ENCODE peak calls at places on chromosomes 16 and 17, in four cellular contexts. H, R, T and M are unnamed samples.

GRCh38 chr17:10799407-10799806 is 4.5 kb downstream of the TMEM238L start:
- DNase-seq in H (no peak), R (no peak), T (no peak), M (no peak)

GRCh38 chr16:85927938-85928337 is 29.0 kb downstream of the IRF8 start:
- DNase-seq in H (no peak), R (no peak), T (no peak), M (no peak)

GRCh38 chr17:63276821-63277220 is 169.3 kb downstream of the CYB561 start:
- DNase-seq in H (no peak), R (no peak), T (no peak), M (no peak)

GRCh38 chr16:2954647-2955381 is 9.3 kb upstream of the KREMEN2 start:
- DNase-seq in H (no peak), R (no peak), T (no peak), M (no peak)

GRCh38 chr17:68719431-68719830 is 118.3 kb upstream of the FAM20A start:
- DNase-seq in H (no peak), R (no peak), T (no peak), M (no peak)

GRCh38 chr17:70084476-70084875 is 9.5 kb downstream of the KCNJ16 start:
- DNase-seq in H (no peak), R (no peak), T (peak; percentile 43), M (no peak)

GRCh38 chr16:66703359-66704215 is 7.0 kb upstream of the CMTM4 start:
- DNase-seq in H (no peak), R (no peak), T (no peak), M (no peak)

GRCh38 chr16:67391424-67392300 is 1.6 kb downstream of the TPPP3 start:
- DNase-seq in H (no peak), R (no peak), T (peak; percentile 36), M (no peak)

GRCh38 chr16:27427538-27427937 is 25.6 kb downstream of the IL21R start:
- DNase-seq in H (no peak), R (no peak), T (no peak), M (no peak)

GRCh38 chr16:47553853-47554564 is 92.9 kb downstream of the PHKB start:
- DNase-seq in H (no peak), R (no peak), T (no peak), M (no peak)

GRCh38 chr17:28760987-28761562 is 17.3 kb downstream of the TRAF4 start:
- DNase-seq in H (peak; percentile 98), R (no peak), T (peak; percentile 71), M (no peak)